ENCODE peak calls at places on chromosomes 16 and 17, in seven cellular contexts. R, J, U, E, Y, C and F are unnamed samples.

GRCh38 chr16:3059723-3060242 is 5.7 kb upstream of the IL32 start:
- DNase-seq in R (no peak), J (no peak), U (no peak), E (no peak), Y (no peak), C (no peak), F (no peak)

GRCh38 chr17:81132770-81133723 is 32.3 kb upstream of the PVALEF start:
- DNase-seq in R (no peak), J (no peak), U (no peak), E (no peak), Y (no peak), C (no peak), F (no peak)

GRCh38 chr16:77660311-77660710 is 62.0 kb upstream of the NUDT7 start:
- DNase-seq in R (peak; percentile 41), J (peak; percentile 30), U (peak; percentile 49), E (peak; percentile 12), Y (no peak), C (peak; percentile 11), F (peak; percentile 68)

GRCh38 chr16:27665881-27666280 is 115.9 kb downstream of the KATNIP start:
- DNase-seq in R (no peak), J (no peak), U (no peak), E (no peak), Y (no peak), C (no peak), F (no peak)

GRCh38 chr17:77875881-77876509 is 82.5 kb upstream of the TNRC6C start:
- DNase-seq in R (no peak), J (peak; percentile 65), U (no peak), E (no peak), Y (no peak), C (no peak), F (no peak)

GRCh38 chr17:82107341-82107860 is 9.4 kb upstream of the FASN start:
- DNase-seq in R (no peak), J (no peak), U (no peak), E (no peak), Y (no peak), C (no peak), F (no peak)

GRCh38 chr17:59859444-59860025 is 33.2 kb downstream of the TUBD1 start:
- DNase-seq in R (peak; percentile 50), J (no peak), U (peak; percentile 80), E (no peak), Y (no peak), C (no peak), F (peak; percentile 50)

GRCh38 chr17:49378311-49378710 is 16.3 kb upstream of the ZNF652 start:
- DNase-seq in R (no peak), J (no peak), U (no peak), E (no peak), Y (no peak), C (no peak), F (no peak)

GRCh38 chr17:16948587-16949376 is 23.1 kb downstream of the TNFRSF13B start:
- DNase-seq in R (no peak), J (no peak), U (no peak), E (no peak), Y (no peak), C (no peak), F (no peak)

GRCh38 chr17:77471984-77472836 is 331.4 kb downstream of the SEC14L1 start:
- DNase-seq in R (no peak), J (no peak), U (peak; percentile 93), E (no peak), Y (no peak), C (no peak), F (no peak)

GRCh38 chr17:73909156-73909555 is 264.9 kb upstream of the SDK2 start:
- DNase-seq in R (no peak), J (no peak), U (no peak), E (no peak), Y (no peak), C (no peak), F (no peak)

GRCh38 chr17:60695960-60696359 is 18.3 kb downstream of the BCAS3 start:
- DNase-seq in R (no peak), J (no peak), U (no peak), E (no peak), Y (no peak), C (no peak), F (no peak)

GRCh38 chr17:56939869-56940484 is 20.9 kb downstream of the COIL start:
- DNase-seq in R (peak; percentile 29), J (peak; percentile 26), U (peak; percentile 66), E (peak; percentile 38), Y (no peak), C (peak; percentile 20), F (peak; percentile 69)

GRCh38 chr17:18141210-18141803 is 32.8 kb downstream of the MYO15A start:
- DNase-seq in R (peak; percentile 56), J (no peak), U (peak; percentile 60), E (no peak), Y (no peak), C (no peak), F (no peak)

GRCh38 chr17:15782809-15783208 is 50.7 kb downstream of the TBC1D26 start:
- DNase-seq in R (no peak), J (no peak), U (peak; percentile 55), E (no peak), Y (no peak), C (no peak), F (no peak)

GRCh38 chr16:68335175-68335574 is 24.4 kb downstream of the PRMT7 start:
- DNase-seq in R (no peak), J (no peak), U (peak; percentile 16), E (no peak), Y (no peak), C (no peak), F (no peak)

GRCh38 chr17:37107406-37108083 is 158.8 kb downstream of the AATF start:
- DNase-seq in R (no peak), J (no peak), U (no peak), E (no peak), Y (no peak), C (no peak), F (no peak)

GRCh38 chr16:57284206-57284951 is at the start of gene PLLP:
- DNase-seq in R (peak; percentile 5), J (peak; percentile 61), U (peak; percentile 27), E (no peak), Y (peak; percentile 44), C (no peak), F (no peak)

GRCh38 chr17:18248300-18248731 is 10.2 kb downstream of the FLII start:
- DNase-seq in R (peak; percentile 72), J (peak; percentile 99), U (peak; percentile 71), E (no peak), Y (peak; percentile 45), C (peak; percentile 44), F (no peak)

GRCh38 chr16:15434425-15435215 is at the start of gene BMERB1:
- DNase-seq in R (peak; percentile 30), J (peak; percentile 64), U (peak; percentile 64), E (no peak), Y (peak; percentile 15), C (no peak), F (no peak)

GRCh38 chr16:57569306-57569946 is 27.0 kb downstream of the ADGRG5 start:
- DNase-seq in R (no peak), J (no peak), U (no peak), E (no peak), Y (no peak), C (no peak), F (no peak)

GRCh38 chr16:68236804-68237242 is 896 bp upstream of the ESRP2 start:
- DNase-seq in R (no peak), J (no peak), U (no peak), E (no peak), Y (no peak), C (no peak), F (no peak)

GRCh38 chr16:66871840-66872239 is 8.5 kb upstream of the PDP2 start:
- DNase-seq in R (no peak), J (no peak), U (no peak), E (no peak), Y (no peak), C (no peak), F (no peak)

GRCh38 chr16:79707867-79708266 is 107.3 kb upstream of the MAF start:
- DNase-seq in R (no peak), J (no peak), U (no peak), E (no peak), Y (no peak), C (no peak), F (no peak)

GRCh38 chr17:35257080-35257701 is 14.3 kb downstream of the SLFN5 start:
- DNase-seq in R (peak; percentile 61), J (peak; percentile 7), U (peak; percentile 56), E (no peak), Y (no peak), C (no peak), F (no peak)

GRCh38 chr17:81432873-81433451 is 37.7 kb downstream of the BAHCC1 start:
- DNase-seq in R (no peak), J (peak; percentile 32), U (no peak), E (no peak), Y (no peak), C (no peak), F (no peak)

GRCh38 chr17:31491794-31492171 is 100.3 kb downstream of the RAB11FIP4 start:
- DNase-seq in R (no peak), J (no peak), U (no peak), E (no peak), Y (no peak), C (no peak), F (no peak)

GRCh38 chr17:64920026-64920418 is 744 bp upstream of the LRRC37A3 start:
- DNase-seq in R (no peak), J (no peak), U (peak; percentile 26), E (no peak), Y (no peak), C (no peak), F (no peak)

GRCh38 chr17:65170839-65171238 is 33.7 kb downstream of the RGS9 start:
- DNase-seq in R (peak; percentile 20), J (no peak), U (no peak), E (no peak), Y (no peak), C (no peak), F (no peak)

GRCh38 chr17:31787857-31788570 is 71.0 kb downstream of the COPRS start:
- DNase-seq in R (no peak), J (peak; percentile 79), U (peak; percentile 81), E (no peak), Y (no peak), C (peak; percentile 72), F (no peak)